ENCODE peak calls at places on chromosomes 12 and 14, in seven cellular contexts. One of them, this sample, is unnamed.
A peak's percentile ranks its signal among the peaks of the same experiment; 100 is the strongest.

GRCh38 chr14:103348154-103348553 is 14.1 kb downstream of the EIF5 start:
- DNase-seq in right cardiac atrium: no peak
- DNase-seq in colonic mucosa: no peak
- DNase-seq in adrenal gland: no peak
- DNase-seq in cardiac fibroblast: no peak
- DNase-seq in CD8-positive, alpha-beta memory T cell: no peak
- DNase-seq in right lobe of liver: no peak
- DNase-seq in this sample: no peak

GRCh38 chr12:1630081-1630826 is 1.2 kb downstream of the WNT5B start:
- DNase-seq in adrenal gland: peak; percentile 55
- DNase-seq in cardiac fibroblast: peak; percentile 40
- DNase-seq in colonic mucosa: peak; percentile 57
- DNase-seq in right lobe of liver: peak; percentile 70
- DNase-seq in right cardiac atrium: peak; percentile 84
- DNase-seq in CD8-positive, alpha-beta memory T cell: peak; percentile 52
- DNase-seq in this sample: no peak

GRCh38 chr12:20438307-20438779 is 70.0 kb downstream of the PDE3A start:
- DNase-seq in CD8-positive, alpha-beta memory T cell: no peak
- DNase-seq in right lobe of liver: no peak
- DNase-seq in cardiac fibroblast: peak; percentile 82
- DNase-seq in right cardiac atrium: no peak
- DNase-seq in colonic mucosa: no peak
- DNase-seq in adrenal gland: no peak
- DNase-seq in this sample: no peak

GRCh38 chr14:65224799-65225198 is 122.5 kb upstream of the MAX start:
- DNase-seq in CD8-positive, alpha-beta memory T cell: no peak
- DNase-seq in adrenal gland: no peak
- DNase-seq in right lobe of liver: no peak
- DNase-seq in colonic mucosa: no peak
- DNase-seq in cardiac fibroblast: peak; percentile 68
- DNase-seq in right cardiac atrium: no peak
- DNase-seq in this sample: peak; percentile 76

GRCh38 chr14:70692210-70692609 is 50.5 kb downstream of the TTC9 start:
- DNase-seq in right cardiac atrium: peak; percentile 69
- DNase-seq in right lobe of liver: no peak
- DNase-seq in CD8-positive, alpha-beta memory T cell: no peak
- DNase-seq in colonic mucosa: no peak
- DNase-seq in cardiac fibroblast: no peak
- DNase-seq in adrenal gland: peak; percentile 27
- DNase-seq in this sample: no peak

GRCh38 chr12:119036878-119037493 is 55.6 kb downstream of the SRRM4 start:
- DNase-seq in cardiac fibroblast: peak; percentile 2
- DNase-seq in right cardiac atrium: no peak
- DNase-seq in right lobe of liver: no peak
- DNase-seq in colonic mucosa: peak; percentile 21
- DNase-seq in adrenal gland: peak; percentile 41
- DNase-seq in CD8-positive, alpha-beta memory T cell: no peak
- DNase-seq in this sample: peak; percentile 20

GRCh38 chr12:68180792-68181744 is 21.5 kb upstream of the IFNG start:
- DNase-seq in right cardiac atrium: no peak
- DNase-seq in colonic mucosa: no peak
- DNase-seq in adrenal gland: no peak
- DNase-seq in right lobe of liver: no peak
- DNase-seq in CD8-positive, alpha-beta memory T cell: peak; percentile 58
- DNase-seq in cardiac fibroblast: peak; percentile 2
- DNase-seq in this sample: peak; percentile 78

GRCh38 chr12:120055231-120055630 is 61.3 kb downstream of the RAB35 start:
- DNase-seq in colonic mucosa: no peak
- DNase-seq in CD8-positive, alpha-beta memory T cell: no peak
- DNase-seq in adrenal gland: no peak
- DNase-seq in right lobe of liver: no peak
- DNase-seq in cardiac fibroblast: no peak
- DNase-seq in right cardiac atrium: no peak
- DNase-seq in this sample: no peak

GRCh38 chr14:76863724-76864407 is 37.7 kb downstream of the LRRC74A start:
- DNase-seq in right cardiac atrium: peak; percentile 85
- DNase-seq in colonic mucosa: no peak
- DNase-seq in right lobe of liver: peak; percentile 50
- DNase-seq in adrenal gland: peak; percentile 49
- DNase-seq in CD8-positive, alpha-beta memory T cell: no peak
- DNase-seq in cardiac fibroblast: peak; percentile 51
- DNase-seq in this sample: no peak

DNA sequence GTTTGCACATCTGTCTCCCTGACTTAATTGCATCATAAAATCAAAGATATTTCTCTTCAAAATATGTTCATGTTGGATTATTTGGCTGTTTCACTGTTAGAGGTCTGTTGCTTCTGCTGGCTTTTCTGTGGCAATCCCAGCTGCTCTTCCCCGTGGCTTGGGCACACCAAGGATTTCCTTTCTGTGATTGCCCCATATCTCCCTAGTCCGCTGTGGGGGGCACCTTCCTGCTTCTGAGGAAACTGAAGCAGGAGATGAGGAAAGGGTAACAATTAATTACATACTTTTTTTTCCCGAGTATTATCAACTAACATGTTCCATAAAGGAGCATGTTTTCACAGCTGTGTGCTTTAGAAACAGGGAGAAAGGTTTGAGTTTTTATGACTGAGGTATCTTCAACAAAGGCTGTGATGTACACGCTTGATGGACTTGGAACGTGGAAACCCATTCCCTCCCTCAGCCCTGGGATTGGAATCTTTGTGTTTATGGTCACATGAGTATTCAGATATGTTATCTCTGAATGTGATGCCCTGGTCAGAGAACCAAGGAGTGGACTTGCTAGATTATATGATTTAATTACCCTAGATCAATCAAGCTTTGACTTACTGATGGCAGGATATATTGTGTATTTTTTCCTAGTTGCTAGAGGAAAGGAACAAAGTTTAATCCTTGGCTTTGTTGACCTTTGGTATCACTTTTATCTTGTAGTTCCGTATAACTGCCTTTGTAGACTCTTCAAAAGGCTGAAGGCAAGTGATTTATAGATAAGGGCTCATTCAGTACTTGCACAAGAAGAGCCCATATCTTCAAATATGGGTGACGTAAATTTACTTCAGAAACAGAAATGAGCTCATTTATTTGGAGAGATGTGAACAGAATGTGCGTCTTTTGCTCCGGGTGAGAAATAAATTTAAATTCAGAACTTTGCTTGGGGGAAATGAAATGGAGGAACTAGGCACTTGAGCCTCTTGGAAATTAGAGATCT is 46.7 kb downstream of the BORCS5 start:
- DNase-seq in adrenal gland: no peak
- DNase-seq in right cardiac atrium: no peak
- DNase-seq in cardiac fibroblast: peak; percentile 25
- DNase-seq in right lobe of liver: no peak
- DNase-seq in colonic mucosa: peak; percentile 72
- DNase-seq in CD8-positive, alpha-beta memory T cell: no peak
- DNase-seq in this sample: no peak
- H3K4me3 ChIP-seq in adrenal gland: no peak overlapping the region
- H3K4me3 ChIP-seq in right cardiac atrium: no peak overlapping the region
- H3K4me3 ChIP-seq in cardiac fibroblast: no peak overlapping the region
- H3K4me3 ChIP-seq in right lobe of liver: no peak overlapping the region
- H3K4me3 ChIP-seq in colonic mucosa: no peak overlapping the region
- H3K4me3 ChIP-seq in CD8-positive, alpha-beta memory T cell: no peak overlapping the region
- H3K4me3 ChIP-seq in this sample: no peak overlapping the region

GRCh38 chr12:89454080-89454848 is 70.3 kb downstream of the GALNT4 start:
- DNase-seq in right lobe of liver: no peak
- DNase-seq in colonic mucosa: no peak
- DNase-seq in CD8-positive, alpha-beta memory T cell: no peak
- DNase-seq in right cardiac atrium: no peak
- DNase-seq in adrenal gland: no peak
- DNase-seq in cardiac fibroblast: peak; percentile 30
- DNase-seq in this sample: no peak
- H3K4me3 ChIP-seq in right lobe of liver: no peak overlapping the region
- H3K4me3 ChIP-seq in colonic mucosa: no peak overlapping the region
- H3K4me3 ChIP-seq in CD8-positive, alpha-beta memory T cell: no peak overlapping the region
- H3K4me3 ChIP-seq in right cardiac atrium: no peak overlapping the region
- H3K4me3 ChIP-seq in adrenal gland: no peak overlapping the region
- H3K4me3 ChIP-seq in cardiac fibroblast: no peak overlapping the region
- H3K4me3 ChIP-seq in this sample: no peak overlapping the region

GRCh38 chr14:98014851-98015615 is 1217.9 kb downstream of the VRK1 start:
- DNase-seq in right cardiac atrium: no peak
- DNase-seq in right lobe of liver: no peak
- DNase-seq in CD8-positive, alpha-beta memory T cell: no peak
- DNase-seq in adrenal gland: no peak
- DNase-seq in colonic mucosa: no peak
- DNase-seq in cardiac fibroblast: no peak
- DNase-seq in this sample: no peak
- H3K4me3 ChIP-seq in right cardiac atrium: no peak overlapping the region
- H3K4me3 ChIP-seq in right lobe of liver: no peak overlapping the region
- H3K4me3 ChIP-seq in CD8-positive, alpha-beta memory T cell: no peak overlapping the region
- H3K4me3 ChIP-seq in adrenal gland: no peak overlapping the region
- H3K4me3 ChIP-seq in colonic mucosa: no peak overlapping the region
- H3K4me3 ChIP-seq in cardiac fibroblast: no peak overlapping the region
- H3K4me3 ChIP-seq in this sample: no peak overlapping the region

GRCh38 chr14:91835197-91835919 is 32.0 kb downstream of the TC2N start:
- DNase-seq in right lobe of liver: no peak
- DNase-seq in CD8-positive, alpha-beta memory T cell: peak; percentile 51
- DNase-seq in right cardiac atrium: no peak
- DNase-seq in cardiac fibroblast: no peak
- DNase-seq in adrenal gland: no peak
- DNase-seq in colonic mucosa: peak; percentile 52
- DNase-seq in this sample: peak; percentile 66
- H3K4me3 ChIP-seq in right lobe of liver: peak overlapping the region; percentile 59
- H3K4me3 ChIP-seq in CD8-positive, alpha-beta memory T cell: peak overlapping the region; percentile 46
- H3K4me3 ChIP-seq in right cardiac atrium: peak overlapping the region; percentile 81
- H3K4me3 ChIP-seq in cardiac fibroblast: no peak overlapping the region
- H3K4me3 ChIP-seq in adrenal gland: peak overlapping the region; percentile 92
- H3K4me3 ChIP-seq in colonic mucosa: peak overlapping the region; percentile 73
- H3K4me3 ChIP-seq in this sample: no peak overlapping the region

DNA sequence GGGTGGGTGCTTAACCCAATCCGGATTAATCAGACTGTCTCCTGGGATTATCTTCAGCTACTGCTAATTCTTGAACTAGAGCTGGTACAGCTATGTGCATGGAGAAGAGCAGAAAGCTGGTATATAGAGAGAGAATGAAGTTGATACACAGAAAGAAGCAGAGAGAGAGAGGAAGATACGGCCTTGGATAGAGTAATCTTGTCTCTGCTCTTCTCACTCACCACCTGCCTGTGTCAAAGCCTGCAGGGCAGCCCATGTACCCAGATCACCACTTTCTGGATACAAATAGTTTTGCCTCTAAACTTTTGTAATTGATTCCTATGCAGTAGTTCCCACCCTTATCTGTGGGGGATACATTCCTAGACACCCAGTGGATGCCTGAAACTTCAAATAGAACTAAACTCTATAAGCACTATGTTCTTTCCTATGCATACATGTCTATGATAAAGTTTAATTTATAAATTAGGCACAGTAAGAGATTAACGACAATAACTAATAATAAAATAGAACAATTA is 45.4 kb downstream of the YEATS4 start:
- DNase-seq in CD8-positive, alpha-beta memory T cell: no peak
- DNase-seq in right lobe of liver: no peak
- DNase-seq in right cardiac atrium: no peak
- DNase-seq in adrenal gland: no peak
- DNase-seq in cardiac fibroblast: no peak
- DNase-seq in colonic mucosa: no peak
- DNase-seq in this sample: no peak
- H3K4me3 ChIP-seq in CD8-positive, alpha-beta memory T cell: no peak overlapping the region
- H3K4me3 ChIP-seq in right lobe of liver: no peak overlapping the region
- H3K4me3 ChIP-seq in right cardiac atrium: no peak overlapping the region
- H3K4me3 ChIP-seq in adrenal gland: no peak overlapping the region
- H3K4me3 ChIP-seq in cardiac fibroblast: no peak overlapping the region
- H3K4me3 ChIP-seq in colonic mucosa: no peak overlapping the region
- H3K4me3 ChIP-seq in this sample: no peak overlapping the region

GRCh38 chr14:79280400-79280670 is 931.0 kb downstream of the DIO2 start:
- DNase-seq in right cardiac atrium: no peak
- DNase-seq in cardiac fibroblast: no peak
- DNase-seq in CD8-positive, alpha-beta memory T cell: no peak
- DNase-seq in right lobe of liver: no peak
- DNase-seq in adrenal gland: no peak
- DNase-seq in colonic mucosa: no peak
- DNase-seq in this sample: no peak
- H3K4me3 ChIP-seq in right cardiac atrium: no peak overlapping the region
- H3K4me3 ChIP-seq in cardiac fibroblast: peak overlapping the region; percentile 48
- H3K4me3 ChIP-seq in CD8-positive, alpha-beta memory T cell: no peak overlapping the region
- H3K4me3 ChIP-seq in right lobe of liver: peak overlapping the region; percentile 54
- H3K4me3 ChIP-seq in adrenal gland: no peak overlapping the region
- H3K4me3 ChIP-seq in colonic mucosa: peak overlapping the region; percentile 42
- H3K4me3 ChIP-seq in this sample: no peak overlapping the region

DNA sequence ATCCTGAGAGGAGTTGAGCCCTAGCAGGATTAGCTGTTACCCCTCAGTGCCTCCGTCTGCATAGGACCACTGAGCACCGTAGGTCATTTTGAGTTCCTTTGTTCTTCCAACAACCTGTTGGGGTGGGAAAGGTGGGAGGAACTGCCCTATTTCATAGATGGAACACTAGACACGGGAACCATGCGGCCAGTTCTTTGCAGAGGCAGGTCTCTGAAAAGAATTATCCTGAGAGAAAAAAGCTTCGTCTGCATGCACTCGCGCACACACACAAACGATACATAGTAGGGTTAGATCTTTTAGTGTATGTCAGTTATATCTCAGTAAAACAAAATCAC is 28.5 kb downstream of the TRAFD1 start:
- DNase-seq in cardiac fibroblast: no peak
- DNase-seq in colonic mucosa: no peak
- DNase-seq in right lobe of liver: no peak
- DNase-seq in adrenal gland: no peak
- DNase-seq in right cardiac atrium: no peak
- DNase-seq in CD8-positive, alpha-beta memory T cell: no peak
- DNase-seq in this sample: no peak
- H3K4me3 ChIP-seq in cardiac fibroblast: no peak overlapping the region
- H3K4me3 ChIP-seq in colonic mucosa: no peak overlapping the region
- H3K4me3 ChIP-seq in right lobe of liver: no peak overlapping the region
- H3K4me3 ChIP-seq in adrenal gland: no peak overlapping the region
- H3K4me3 ChIP-seq in right cardiac atrium: no peak overlapping the region
- H3K4me3 ChIP-seq in CD8-positive, alpha-beta memory T cell: no peak overlapping the region
- H3K4me3 ChIP-seq in this sample: no peak overlapping the region

DNA sequence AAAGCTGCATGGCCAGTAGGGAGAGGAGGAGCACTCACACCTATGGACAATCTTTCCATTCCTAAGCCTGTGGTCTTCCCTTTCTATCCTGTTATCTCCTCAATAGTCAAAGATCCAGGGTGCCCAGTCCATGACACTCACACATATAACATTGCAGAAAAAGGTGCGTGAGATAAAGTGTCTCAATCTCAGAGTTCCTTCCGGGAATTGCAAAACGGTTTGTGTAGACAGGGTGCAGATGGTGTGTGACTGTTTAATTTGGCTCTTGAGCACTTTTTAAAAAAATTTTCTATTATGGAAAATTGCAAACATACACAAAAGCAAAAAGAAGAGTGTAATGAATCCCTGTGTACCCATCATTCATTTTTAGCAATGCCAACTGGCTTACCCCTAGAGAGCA is 1493.6 kb downstream of the AACS start:
- DNase-seq in colonic mucosa: no peak
- DNase-seq in cardiac fibroblast: no peak
- DNase-seq in adrenal gland: no peak
- DNase-seq in right lobe of liver: no peak
- DNase-seq in CD8-positive, alpha-beta memory T cell: no peak
- DNase-seq in right cardiac atrium: no peak
- DNase-seq in this sample: no peak
- H3K4me3 ChIP-seq in colonic mucosa: no peak overlapping the region
- H3K4me3 ChIP-seq in cardiac fibroblast: no peak overlapping the region
- H3K4me3 ChIP-seq in adrenal gland: no peak overlapping the region
- H3K4me3 ChIP-seq in right lobe of liver: no peak overlapping the region
- H3K4me3 ChIP-seq in CD8-positive, alpha-beta memory T cell: no peak overlapping the region
- H3K4me3 ChIP-seq in right cardiac atrium: no peak overlapping the region
- H3K4me3 ChIP-seq in this sample: no peak overlapping the region

DNA sequence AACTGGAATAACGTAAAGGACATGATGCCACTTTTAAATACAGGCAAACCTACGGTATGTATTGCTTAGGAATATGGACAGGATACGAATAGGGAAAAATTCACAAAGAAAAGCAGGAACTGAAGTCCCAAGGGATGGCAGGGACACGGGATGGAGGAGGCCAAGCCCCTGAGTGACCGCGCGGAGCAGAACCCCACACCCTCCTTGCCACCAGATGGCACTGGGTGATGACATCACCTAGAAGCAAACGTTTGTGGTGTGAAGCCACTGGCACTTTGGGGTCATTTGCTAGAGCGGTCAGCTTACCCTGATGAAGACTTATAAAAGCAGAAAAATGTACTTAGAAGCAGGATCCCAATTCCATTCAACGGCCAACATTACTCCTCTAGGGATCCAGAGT is 9.4 kb downstream of the DHX37 start:
- DNase-seq in right cardiac atrium: no peak
- DNase-seq in adrenal gland: no peak
- DNase-seq in CD8-positive, alpha-beta memory T cell: no peak
- DNase-seq in cardiac fibroblast: no peak
- DNase-seq in right lobe of liver: no peak
- DNase-seq in colonic mucosa: no peak
- DNase-seq in this sample: no peak
- H3K4me3 ChIP-seq in right cardiac atrium: no peak overlapping the region
- H3K4me3 ChIP-seq in adrenal gland: no peak overlapping the region
- H3K4me3 ChIP-seq in CD8-positive, alpha-beta memory T cell: no peak overlapping the region
- H3K4me3 ChIP-seq in cardiac fibroblast: no peak overlapping the region
- H3K4me3 ChIP-seq in right lobe of liver: no peak overlapping the region
- H3K4me3 ChIP-seq in colonic mucosa: no peak overlapping the region
- H3K4me3 ChIP-seq in this sample: no peak overlapping the region

This sample was measured in Jurkat, Clone E6-1.